ENCODE peak calls at places on chromosomes 3 and 15, in seven cellular contexts. One of them, this sample, is unnamed.

GRCh38 chr3:2875699-2876098 is 234.5 kb downstream of the IL5RA start:
- DNase-seq in stimulated activated CD4-positive, alpha-beta T cell treated with anti-CD3 and anti-CD28 coated beads, Interleukin-2, amount 100 ng/mL, for 24 hours: no peak
- DNase-seq in fibroblast of pulmonary artery: no peak
- DNase-seq in NCI-H345: no peak
- DNase-seq in GF-D8: no peak
- DNase-seq in AG04450: no peak
- DNase-seq in head of caudate nucleus: no peak
- DNase-seq in this sample: no peak

GRCh38 chr15:72155635-72156616 is 37.7 kb downstream of the SENP8 start:
- DNase-seq in stimulated activated CD4-positive, alpha-beta T cell treated with anti-CD3 and anti-CD28 coated beads, Interleukin-2, amount 100 ng/mL, for 24 hours: peak
- DNase-seq in fibroblast of pulmonary artery: peak
- DNase-seq in NCI-H345: peak
- DNase-seq in GF-D8: peak
- DNase-seq in AG04450: peak
- DNase-seq in head of caudate nucleus: peak
- DNase-seq in this sample: peak

GRCh38 chr15:63381301-63382192 is at the start of gene CA12:
- DNase-seq in stimulated activated CD4-positive, alpha-beta T cell treated with anti-CD3 and anti-CD28 coated beads, Interleukin-2, amount 100 ng/mL, for 24 hours: peak
- DNase-seq in fibroblast of pulmonary artery: peak
- DNase-seq in NCI-H345: no peak
- DNase-seq in GF-D8: no peak
- DNase-seq in AG04450: no peak
- DNase-seq in head of caudate nucleus: peak
- DNase-seq in this sample: no peak

GRCh38 chr3:123936400-123936799 is 24.6 kb downstream of the CCDC14 start:
- DNase-seq in stimulated activated CD4-positive, alpha-beta T cell treated with anti-CD3 and anti-CD28 coated beads, Interleukin-2, amount 100 ng/mL, for 24 hours: no peak
- DNase-seq in fibroblast of pulmonary artery: no peak
- DNase-seq in NCI-H345: no peak
- DNase-seq in GF-D8: no peak
- DNase-seq in AG04450: no peak
- DNase-seq in head of caudate nucleus: no peak
- DNase-seq in this sample: no peak

GRCh38 chr3:152941825-152942224 is 106.9 kb downstream of the P2RY1 start:
- DNase-seq in stimulated activated CD4-positive, alpha-beta T cell treated with anti-CD3 and anti-CD28 coated beads, Interleukin-2, amount 100 ng/mL, for 24 hours: no peak
- DNase-seq in fibroblast of pulmonary artery: no peak
- DNase-seq in NCI-H345: no peak
- DNase-seq in GF-D8: no peak
- DNase-seq in AG04450: no peak
- DNase-seq in head of caudate nucleus: no peak
- DNase-seq in this sample: no peak

GRCh38 chr3:48716508-48716981 is 476 bp downstream of the IP6K2 start:
- DNase-seq in stimulated activated CD4-positive, alpha-beta T cell treated with anti-CD3 and anti-CD28 coated beads, Interleukin-2, amount 100 ng/mL, for 24 hours: peak
- DNase-seq in fibroblast of pulmonary artery: no peak
- DNase-seq in NCI-H345: no peak
- DNase-seq in GF-D8: no peak
- DNase-seq in AG04450: no peak
- DNase-seq in head of caudate nucleus: peak
- DNase-seq in this sample: no peak

GRCh38 chr15:95972136-95972553 is 358.4 kb upstream of the NR2F2 start:
- DNase-seq in stimulated activated CD4-positive, alpha-beta T cell treated with anti-CD3 and anti-CD28 coated beads, Interleukin-2, amount 100 ng/mL, for 24 hours: no peak
- DNase-seq in fibroblast of pulmonary artery: peak
- DNase-seq in NCI-H345: no peak
- DNase-seq in GF-D8: no peak
- DNase-seq in AG04450: peak
- DNase-seq in head of caudate nucleus: no peak
- DNase-seq in this sample: peak

GRCh38 chr3:40487172-40487571 is 10.2 kb downstream of the ZNF619 start:
- DNase-seq in stimulated activated CD4-positive, alpha-beta T cell treated with anti-CD3 and anti-CD28 coated beads, Interleukin-2, amount 100 ng/mL, for 24 hours: no peak
- DNase-seq in fibroblast of pulmonary artery: no peak
- DNase-seq in NCI-H345: no peak
- DNase-seq in GF-D8: no peak
- DNase-seq in AG04450: no peak
- DNase-seq in head of caudate nucleus: no peak
- DNase-seq in this sample: no peak

GRCh38 chr3:187274977-187275338 is 16.6 kb downstream of the MASP1 start:
- DNase-seq in stimulated activated CD4-positive, alpha-beta T cell treated with anti-CD3 and anti-CD28 coated beads, Interleukin-2, amount 100 ng/mL, for 24 hours: no peak
- DNase-seq in fibroblast of pulmonary artery: no peak
- DNase-seq in NCI-H345: no peak
- DNase-seq in GF-D8: no peak
- DNase-seq in AG04450: no peak
- DNase-seq in head of caudate nucleus: no peak
- DNase-seq in this sample: no peak

GRCh38 chr3:196792771-196793170 is 53.1 kb downstream of the PAK2 start:
- DNase-seq in stimulated activated CD4-positive, alpha-beta T cell treated with anti-CD3 and anti-CD28 coated beads, Interleukin-2, amount 100 ng/mL, for 24 hours: no peak
- DNase-seq in fibroblast of pulmonary artery: peak
- DNase-seq in NCI-H345: no peak
- DNase-seq in GF-D8: no peak
- DNase-seq in AG04450: no peak
- DNase-seq in head of caudate nucleus: no peak
- DNase-seq in this sample: no peak

GRCh38 chr3:126394179-126394976 is at the start of gene CFAP100:
- DNase-seq in stimulated activated CD4-positive, alpha-beta T cell treated with anti-CD3 and anti-CD28 coated beads, Interleukin-2, amount 100 ng/mL, for 24 hours: no peak
- DNase-seq in fibroblast of pulmonary artery: peak
- DNase-seq in NCI-H345: peak
- DNase-seq in GF-D8: no peak
- DNase-seq in AG04450: no peak
- DNase-seq in head of caudate nucleus: peak
- DNase-seq in this sample: no peak

GRCh38 chr15:73885954-73886700 is 12.8 kb downstream of the TBC1D21 start:
- DNase-seq in stimulated activated CD4-positive, alpha-beta T cell treated with anti-CD3 and anti-CD28 coated beads, Interleukin-2, amount 100 ng/mL, for 24 hours: no peak
- DNase-seq in fibroblast of pulmonary artery: no peak
- DNase-seq in NCI-H345: no peak
- DNase-seq in GF-D8: no peak
- DNase-seq in AG04450: no peak
- DNase-seq in head of caudate nucleus: no peak
- DNase-seq in this sample: no peak

GRCh38 chr3:101827211-101828174 is 21.8 kb upstream of the NFKBIZ start:
- DNase-seq in stimulated activated CD4-positive, alpha-beta T cell treated with anti-CD3 and anti-CD28 coated beads, Interleukin-2, amount 100 ng/mL, for 24 hours: peak
- DNase-seq in fibroblast of pulmonary artery: peak
- DNase-seq in NCI-H345: no peak
- DNase-seq in GF-D8: peak
- DNase-seq in AG04450: no peak
- DNase-seq in head of caudate nucleus: peak
- DNase-seq in this sample: peak

GRCh38 chr15:41417418-41417811 is 520 bp downstream of the RTF1 start:
- DNase-seq in stimulated activated CD4-positive, alpha-beta T cell treated with anti-CD3 and anti-CD28 coated beads, Interleukin-2, amount 100 ng/mL, for 24 hours: peak
- DNase-seq in fibroblast of pulmonary artery: peak
- DNase-seq in NCI-H345: no peak
- DNase-seq in GF-D8: no peak
- DNase-seq in AG04450: no peak
- DNase-seq in head of caudate nucleus: peak
- DNase-seq in this sample: no peak

GRCh38 chr3:183518446-183519185 is 36.9 kb downstream of the KLHL6 start:
- DNase-seq in stimulated activated CD4-positive, alpha-beta T cell treated with anti-CD3 and anti-CD28 coated beads, Interleukin-2, amount 100 ng/mL, for 24 hours: no peak
- DNase-seq in fibroblast of pulmonary artery: no peak
- DNase-seq in NCI-H345: peak
- DNase-seq in GF-D8: no peak
- DNase-seq in AG04450: no peak
- DNase-seq in head of caudate nucleus: no peak
- DNase-seq in this sample: no peak

GRCh38 chr15:37678124-37678523 is 256.3 kb upstream of the TMCO5A start:
- DNase-seq in stimulated activated CD4-positive, alpha-beta T cell treated with anti-CD3 and anti-CD28 coated beads, Interleukin-2, amount 100 ng/mL, for 24 hours: no peak
- DNase-seq in fibroblast of pulmonary artery: no peak
- DNase-seq in NCI-H345: no peak
- DNase-seq in GF-D8: no peak
- DNase-seq in AG04450: no peak
- DNase-seq in head of caudate nucleus: no peak
- DNase-seq in this sample: no peak

GRCh38 chr15:62389887-62390792 is 225.1 kb upstream of the C2CD4B start:
- DNase-seq in stimulated activated CD4-positive, alpha-beta T cell treated with anti-CD3 and anti-CD28 coated beads, Interleukin-2, amount 100 ng/mL, for 24 hours: peak
- DNase-seq in fibroblast of pulmonary artery: peak
- DNase-seq in NCI-H345: peak
- DNase-seq in GF-D8: no peak
- DNase-seq in AG04450: no peak
- DNase-seq in head of caudate nucleus: peak
- DNase-seq in this sample: peak

GRCh38 chr3:181457190-181457589 is 254.5 kb upstream of the SOX2 start:
- DNase-seq in stimulated activated CD4-positive, alpha-beta T cell treated with anti-CD3 and anti-CD28 coated beads, Interleukin-2, amount 100 ng/mL, for 24 hours: no peak
- DNase-seq in fibroblast of pulmonary artery: no peak
- DNase-seq in NCI-H345: no peak
- DNase-seq in GF-D8: no peak
- DNase-seq in AG04450: no peak
- DNase-seq in head of caudate nucleus: peak
- DNase-seq in this sample: no peak

GRCh38 chr15:61769557-61769956 is 290.7 kb downstream of the VPS13C start:
- DNase-seq in stimulated activated CD4-positive, alpha-beta T cell treated with anti-CD3 and anti-CD28 coated beads, Interleukin-2, amount 100 ng/mL, for 24 hours: no peak
- DNase-seq in fibroblast of pulmonary artery: no peak
- DNase-seq in NCI-H345: no peak
- DNase-seq in GF-D8: no peak
- DNase-seq in AG04450: no peak
- DNase-seq in head of caudate nucleus: no peak
- DNase-seq in this sample: no peak

GRCh38 chr3:15629860-15630597 is 28.5 kb downstream of the BTD start:
- DNase-seq in stimulated activated CD4-positive, alpha-beta T cell treated with anti-CD3 and anti-CD28 coated beads, Interleukin-2, amount 100 ng/mL, for 24 hours: peak
- DNase-seq in fibroblast of pulmonary artery: peak
- DNase-seq in NCI-H345: peak
- DNase-seq in GF-D8: peak
- DNase-seq in AG04450: no peak
- DNase-seq in head of caudate nucleus: peak
- DNase-seq in this sample: peak

GRCh38 chr3:106376016-106376415 is 507.2 kb upstream of the CBLB start:
- DNase-seq in stimulated activated CD4-positive, alpha-beta T cell treated with anti-CD3 and anti-CD28 coated beads, Interleukin-2, amount 100 ng/mL, for 24 hours: no peak
- DNase-seq in fibroblast of pulmonary artery: no peak
- DNase-seq in NCI-H345: no peak
- DNase-seq in GF-D8: no peak
- DNase-seq in AG04450: no peak
- DNase-seq in head of caudate nucleus: no peak
- DNase-seq in this sample: no peak

GRCh38 chr3:190012314-190012782 is 108.3 kb downstream of the P3H2 start:
- DNase-seq in stimulated activated CD4-positive, alpha-beta T cell treated with anti-CD3 and anti-CD28 coated beads, Interleukin-2, amount 100 ng/mL, for 24 hours: no peak
- DNase-seq in fibroblast of pulmonary artery: peak
- DNase-seq in NCI-H345: no peak
- DNase-seq in GF-D8: no peak
- DNase-seq in AG04450: no peak
- DNase-seq in head of caudate nucleus: no peak
- DNase-seq in this sample: no peak

This sample was measured in AML-193.